ENCODE peak calls at places on chromosomes 1 and 21, in ten cellular contexts. K is fibroblast of pulmonary artery, Z is GM20000, Q is stomach, P is pancreas, F is GM13976, T is right lobe of liver, A is fibroblast of mammary gland, Y is coronary artery, X is activated B cell treated with CpG ODN at 0.5 μM for 24 hours. O is an unnamed sample.

GRCh38 chr1:205344010-205344808 is 12.5 kb downstream of the KLHDC8A start:
- DNase-seq in K (no peak), Z (no peak), Q (peak; percentile 66), P (no peak), F (peak; percentile 54), T (peak; percentile 37), A (no peak), Y (no peak), X (peak; percentile 49), O (peak; percentile 74)

GRCh38 chr1:178371236-178371635 is 125.5 kb downstream of the CLEC20A start:
- DNase-seq in K (peak; percentile 40), Z (no peak), Q (no peak), P (no peak), F (no peak), T (no peak), A (peak; percentile 46), Y (no peak), X (no peak), O (peak; percentile 12)

GRCh38 chr1:184373155-184373554 is 13.7 kb upstream of the C1orf21 start:
- DNase-seq in K (no peak), Z (no peak), Q (no peak), P (no peak), F (no peak), T (no peak), A (no peak), Y (no peak), X (no peak), O (no peak)

GRCh38 chr1:218273757-218274505 is 11.2 kb upstream of the RRP15 start:
- DNase-seq in K (no peak), Z (no peak), Q (no peak), P (no peak), F (no peak), T (no peak), A (no peak), Y (no peak), X (no peak), O (no peak)

GRCh38 chr1:209038735-209039134 is 544.8 kb upstream of the CAMK1G start:
- DNase-seq in K (no peak), Z (no peak), Q (no peak), P (no peak), F (no peak), T (no peak), A (peak; percentile 21), Y (no peak), X (no peak), O (no peak)

GRCh38 chr1:159084152-159084551 is 7.6 kb upstream of the AIM2 start:
- DNase-seq in K (no peak), Z (no peak), Q (no peak), P (no peak), F (no peak), T (no peak), A (no peak), Y (no peak), X (no peak), O (no peak)

GRCh38 chr1:201119206-201119814 is 7.1 kb upstream of the CACNA1S start:
- DNase-seq in K (peak; percentile 48), Z (peak; percentile 66), Q (peak; percentile 35), P (peak; percentile 42), F (peak; percentile 68), T (no peak), A (peak; percentile 39), Y (no peak), X (no peak), O (peak; percentile 69)

GRCh38 chr21:21182401-21182800 is 184.2 kb downstream of the NCAM2 start:
- DNase-seq in K (no peak), Z (no peak), Q (no peak), P (no peak), F (no peak), T (no peak), A (no peak), Y (no peak), X (no peak), O (no peak)

GRCh38 chr1:226572325-226572726 is 23.8 kb downstream of the STUM start:
- DNase-seq in K (no peak), Z (no peak), Q (no peak), P (no peak), F (no peak), T (no peak), A (no peak), Y (no peak), X (no peak), O (no peak)

GRCh38 chr1:213564215-213564659 is 423.5 kb upstream of the PROX1 start:
- DNase-seq in K (no peak), Z (no peak), Q (no peak), P (peak; percentile 32), F (no peak), T (no peak), A (peak; percentile 4), Y (no peak), X (no peak), O (no peak)

GRCh38 chr1:26469558-26469957 is 2.7 kb upstream of the HMGN2 start:
- DNase-seq in K (no peak), Z (no peak), Q (no peak), P (no peak), F (no peak), T (no peak), A (no peak), Y (no peak), X (no peak), O (no peak)

GRCh38 chr1:113870778-113871177 is 734 bp downstream of the PTPN22 start:
- DNase-seq in K (no peak), Z (no peak), Q (no peak), P (no peak), F (no peak), T (no peak), A (no peak), Y (no peak), X (no peak), O (no peak)

GRCh38 chr1:235608278-235608677 is 41.3 kb downstream of the GNG4 start:
- DNase-seq in K (no peak), Z (no peak), Q (no peak), P (no peak), F (no peak), T (no peak), A (no peak), Y (no peak), X (no peak), O (no peak)
- TF ChIP-seq CTCF in K (no peak), Z (no peak), Q (no peak), P (no peak), F (no peak), T (no peak), A (no peak), Y (no peak), X (no peak), O (no peak)

DNA sequence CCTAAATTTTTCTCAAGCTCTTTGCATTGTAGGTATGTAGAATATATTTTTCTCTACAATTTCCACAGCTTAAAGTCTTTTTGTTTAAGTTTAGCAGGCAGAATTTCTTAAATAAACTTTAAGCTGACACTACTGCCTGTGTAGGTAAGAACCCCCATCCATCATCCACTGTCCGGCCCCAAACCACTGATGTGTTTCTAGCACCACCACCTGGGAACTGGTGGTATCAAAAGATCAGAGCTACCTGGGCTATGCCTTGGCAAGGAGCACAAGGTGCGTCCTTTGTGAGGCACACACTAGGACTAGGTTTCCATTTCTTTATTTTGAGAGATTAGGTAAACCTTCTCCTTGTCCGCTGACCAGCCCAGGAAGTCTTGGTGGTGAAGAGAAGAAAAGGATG is 10.5 kb upstream of the LELP1 start:
- DNase-seq in K (no peak), Z (peak; percentile 32), Q (peak; percentile 29), P (peak; percentile 25), F (peak; percentile 24), T (no peak), A (no peak), Y (no peak), X (no peak), O (peak; percentile 46)
- TF ChIP-seq CTCF in K (no peak), Z (peak; percentile 31), Q (no peak), P (no peak), F (peak; percentile 34), T (peak; percentile 13), A (no peak), Y (no peak), X (no peak), O (peak; percentile 34)

GRCh38 chr1:165824269-165824643 is 3.2 kb upstream of the UCK2 start:
- DNase-seq in K (no peak), Z (no peak), Q (no peak), P (no peak), F (no peak), T (no peak), A (peak; percentile 28), Y (no peak), X (no peak), O (no peak)

GRCh38 chr1:165827199-165828102 is at the start of gene UCK2:
- DNase-seq in K (peak; percentile 72), Z (peak; percentile 93), Q (peak; percentile 82), P (peak; percentile 86), F (peak; percentile 92), T (peak; percentile 88), A (peak; percentile 70), Y (peak; percentile 80), X (peak; percentile 70), O (peak; percentile 81)

GRCh38 chr1:165828103-165828558 is 717 bp downstream of the UCK2 start:
- DNase-seq in K (peak; percentile 31), Z (peak; percentile 79), Q (peak; percentile 48), P (peak; percentile 69), F (peak; percentile 73), T (peak; percentile 46), A (peak; percentile 29), Y (no peak), X (peak; percentile 54), O (peak; percentile 52)

GRCh38 chr1:165828581-165829329 is 1.3 kb downstream of the UCK2 start:
- DNase-seq in K (peak; percentile 85), Z (peak; percentile 56), Q (peak; percentile 67), P (peak; percentile 69), F (peak; percentile 55), T (peak; percentile 51), A (peak; percentile 88), Y (peak; percentile 73), X (peak; percentile 26), O (peak; percentile 56)

DNA sequence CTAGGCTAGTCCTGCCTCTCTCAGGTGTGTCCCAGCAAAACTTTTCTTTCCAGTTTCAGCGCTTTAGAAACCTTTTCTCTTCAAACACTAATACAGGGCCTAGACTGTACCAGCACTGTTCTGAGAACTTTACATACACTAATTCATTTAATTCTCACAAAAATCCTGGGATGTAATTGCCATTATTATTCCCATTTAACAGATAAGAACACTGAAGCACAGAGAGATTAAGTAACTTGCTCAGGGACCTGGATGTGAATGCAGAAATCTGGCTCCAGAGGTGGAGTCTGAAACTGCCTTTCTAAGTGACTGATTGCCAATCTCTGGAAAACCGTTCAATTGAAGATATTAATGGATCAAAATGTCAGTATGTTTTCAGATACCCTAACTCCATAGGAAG is 849 bp upstream of the UCK2 start:
- DNase-seq in K (no peak), Z (no peak), Q (no peak), P (no peak), F (no peak), T (no peak), A (no peak), Y (no peak), X (no peak), O (no peak)
- TF ChIP-seq CTCF in K (no peak), Z (no peak), Q (no peak), P (no peak), F (no peak), T (no peak), A (no peak), Y (no peak), X (no peak), O (no peak)

DNA sequence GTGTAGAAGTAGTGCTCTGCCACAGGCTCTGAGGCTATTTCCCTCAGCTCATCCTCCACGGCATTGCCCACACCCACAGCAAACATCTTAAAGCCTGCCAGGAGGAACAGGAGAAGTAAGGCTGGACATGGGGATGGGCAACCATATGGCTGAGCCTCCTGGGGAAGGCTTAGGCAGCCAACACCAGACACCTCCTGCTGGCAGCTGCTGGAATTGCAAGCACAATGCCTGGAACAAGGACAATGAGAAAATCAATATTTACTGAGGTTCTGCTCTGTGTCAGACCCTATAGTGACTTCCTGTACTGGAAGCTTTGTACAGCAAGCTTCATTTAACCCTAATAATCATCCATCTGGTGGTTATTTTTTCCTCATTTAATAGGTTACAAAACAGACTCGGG is 8.2 kb downstream of the MATN1 start:
- DNase-seq in K (no peak), Z (no peak), Q (no peak), P (no peak), F (no peak), T (no peak), A (no peak), Y (no peak), X (no peak), O (no peak)
- TF ChIP-seq CTCF in K (peak; percentile 41), Z (no peak), Q (no peak), P (no peak), F (no peak), T (no peak), A (peak; percentile 57), Y (no peak), X (no peak), O (peak; percentile 41)